ENCODE peak calls at places on chromosomes 4 and X, in six cellular contexts. E is IMR-90, S is mesenchymal stem cell, D is H1, X is neuronal stem cell, H is H9. J is an unnamed sample.

GRCh38 chr4:26029512-26030131 is 115.6 kb downstream of the SMIM20 start:
- DNase-seq in S (no peak), E (no peak), D (peak; percentile 59), X (no peak), H (peak; percentile 47), J (no peak)

GRCh38 chr4:125849869-125850268 is 535.1 kb downstream of the FAT4 start:
- DNase-seq in X (no peak), H (no peak), D (no peak), S (peak; percentile 31), E (peak; percentile 68), J (no peak)

GRCh38 chrX:132704769-132705168 is 215.9 kb upstream of the MBNL3 start:
- DNase-seq in X (peak; percentile 23), H (no peak), D (no peak), E (no peak), S (peak; percentile 22), J (peak; percentile 52)

GRCh38 chr4:24130637-24131036 is 240.8 kb upstream of the PPARGC1A start:
- DNase-seq in S (no peak), D (no peak), X (no peak), E (no peak), H (no peak), J (no peak)

GRCh38 chrX:24498181-24498580 is 33.1 kb downstream of the PDK3 start:
- DNase-seq in X (peak; percentile 1), S (no peak), E (no peak), H (no peak), D (no peak), J (peak; percentile 11)

GRCh38 chr4:156303708-156304107 is 350.0 kb upstream of the CTSO start:
- DNase-seq in S (no peak), H (no peak), E (no peak), D (no peak), X (no peak), J (no peak)

GRCh38 chrX:39703307-39703706 is 394.5 kb downstream of the BCOR start:
- DNase-seq in E (no peak), D (no peak), X (no peak), H (no peak), S (no peak), J (no peak)

GRCh38 chr4:17058506-17058905 is 160.1 kb upstream of the LDB2 start:
- DNase-seq in H (no peak), D (no peak), E (peak; percentile 37), S (no peak), X (no peak), J (no peak)

GRCh38 chr4:1225272-1226166 is 23.4 kb downstream of the CTBP1 start:
- DNase-seq in S (no peak), E (no peak), H (no peak), X (no peak), D (no peak), J (no peak)

GRCh38 chr4:87093443-87094123 is 126.8 kb downstream of the KLHL8 start:
- DNase-seq in S (peak; percentile 65), E (peak; percentile 72), H (peak; percentile 50), D (no peak), X (peak; percentile 38), J (peak; percentile 76)

GRCh38 chr4:57190651-57191481 is 80.7 kb upstream of the IGFBP7 start:
- DNase-seq in S (peak; percentile 26), X (peak; percentile 47), H (peak; percentile 84), D (peak; percentile 88), E (peak; percentile 13), J (peak; percentile 84)

GRCh38 chr4:187942968-187943367 is 52.6 kb upstream of the ZFP42 start:
- DNase-seq in E (no peak), H (no peak), S (no peak), D (no peak), X (no peak), J (no peak)

GRCh38 chr4:108172231-108172779 is 3.6 kb upstream of the LEF1 start:
- DNase-seq in D (peak; percentile 62), X (peak; percentile 54), H (peak; percentile 44), S (peak; percentile 60), E (no peak), J (no peak)

GRCh38 chr4:825969-826330 is at the start of gene CPLX1:
- DNase-seq in H (no peak), D (peak; percentile 62), X (no peak), S (peak; percentile 24), E (no peak), J (peak; percentile 57)

GRCh38 chr4:23225564-23225963 is 532.8 kb downstream of the GBA3 start:
- DNase-seq in S (no peak), E (no peak), D (no peak), X (no peak), H (no peak), J (no peak)

GRCh38 chr4:929096-929765 is 2.9 kb downstream of the GAK start:
- DNase-seq in X (no peak), S (no peak), D (no peak), E (no peak), H (no peak), J (no peak)

GRCh38 chr4:153758688-153759406 is 977 bp downstream of the RNF175 start:
- DNase-seq in D (no peak), S (no peak), H (no peak), E (no peak), X (no peak), J (peak; percentile 62)

GRCh38 chr4:39574946-39575345 is 47.7 kb upstream of the UGDH start:
- DNase-seq in E (no peak), H (no peak), X (no peak), D (no peak), S (no peak), J (no peak)

GRCh38 chr4:172750910-172751309 is 417.7 kb upstream of the GALNT7 start:
- DNase-seq in D (no peak), X (no peak), E (no peak), S (no peak), H (no peak), J (no peak)

GRCh38 chrX:150148749-150149672 is 210.7 kb upstream of the EOLA2 start:
- DNase-seq in S (no peak), H (no peak), E (peak; percentile 16), D (no peak), X (no peak), J (no peak)

GRCh38 chrX:154597221-154597620 is 12.3 kb downstream of the CTAG1A start:
- DNase-seq in H (no peak), D (no peak), S (no peak), X (no peak), E (no peak), J (peak; percentile 5)

GRCh38 chrX:64202808-64203320 is 2.6 kb downstream of the AMER1 start:
- DNase-seq in S (no peak), X (no peak), D (no peak), E (peak; percentile 16), H (no peak), J (no peak)

GRCh38 chr4:94463771-94464170 is 12.0 kb downstream of the PDLIM5 start:
- DNase-seq in D (no peak), S (peak; percentile 39), X (no peak), E (peak; percentile 47), H (no peak), J (no peak)

GRCh38 chr4:113445286-113445685 is 316.3 kb downstream of the CAMK2D start:
- DNase-seq in D (no peak), E (peak; percentile 94), X (no peak), H (no peak), S (peak; percentile 90), J (no peak)

GRCh38 chr4:147550626-147551250 is 66.5 kb upstream of the TMEM184C start:
- DNase-seq in D (no peak), S (peak; percentile 61), E (peak; percentile 95), H (no peak), X (no peak), J (no peak)

GRCh38 chrX:10054396-10054795 is 87.2 kb downstream of the CLDN34 start:
- DNase-seq in X (no peak), H (no peak), S (no peak), D (no peak), E (no peak), J (no peak)
- H3K4ac ChIP-seq in X (no peak overlapping the region), H (no peak overlapping the region), S (no peak overlapping the region), D (no peak overlapping the region), E (no peak overlapping the region), J (no peak overlapping the region)

GRCh38 chr4:76644831-76645485 is 209.9 kb downstream of the SHROOM3 start:
- DNase-seq in D (no peak), S (no peak), X (no peak), E (no peak), H (no peak), J (peak; percentile 28)

GRCh38 chr4:76640252-76640925 is 205.4 kb downstream of the SHROOM3 start:
- DNase-seq in D (no peak), S (no peak), X (no peak), H (peak; percentile 32), E (no peak), J (no peak)

GRCh38 chr4:76641351-76641750 is 206.3 kb downstream of the SHROOM3 start:
- DNase-seq in D (no peak), H (no peak), S (no peak), X (no peak), E (no peak), J (no peak)

GRCh38 chr4:76639292-76639691 is 204.3 kb downstream of the SHROOM3 start:
- DNase-seq in E (peak; percentile 23), H (no peak), S (no peak), X (no peak), D (no peak), J (no peak)

DNA sequence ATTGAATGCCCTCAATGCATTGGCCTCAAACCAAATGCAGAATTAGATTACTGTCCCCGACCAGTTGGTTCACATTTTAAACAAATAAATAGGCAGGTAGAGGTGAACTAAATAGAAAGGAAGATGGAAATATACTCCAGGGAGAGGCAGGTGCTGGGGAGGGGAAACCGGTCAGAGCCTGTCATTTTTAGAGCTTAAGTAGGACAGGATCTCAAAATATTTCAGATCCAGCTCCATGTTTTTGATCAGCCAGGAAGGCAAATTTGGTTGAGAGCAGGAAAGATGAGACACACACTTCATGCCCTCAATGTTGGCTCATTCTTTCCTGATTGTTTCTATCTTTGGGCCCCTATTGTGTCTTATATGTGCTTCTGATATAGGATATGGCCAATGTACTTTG is 206.7 kb downstream of the SHROOM3 start:
- DNase-seq in X (no peak), D (no peak), E (no peak), H (no peak), S (no peak), J (no peak)
- H2BK15ac ChIP-seq in X (no peak overlapping the region), D (no peak overlapping the region), E (no peak overlapping the region), H (no peak overlapping the region), S (no peak overlapping the region), J (no peak overlapping the region)

DNA sequence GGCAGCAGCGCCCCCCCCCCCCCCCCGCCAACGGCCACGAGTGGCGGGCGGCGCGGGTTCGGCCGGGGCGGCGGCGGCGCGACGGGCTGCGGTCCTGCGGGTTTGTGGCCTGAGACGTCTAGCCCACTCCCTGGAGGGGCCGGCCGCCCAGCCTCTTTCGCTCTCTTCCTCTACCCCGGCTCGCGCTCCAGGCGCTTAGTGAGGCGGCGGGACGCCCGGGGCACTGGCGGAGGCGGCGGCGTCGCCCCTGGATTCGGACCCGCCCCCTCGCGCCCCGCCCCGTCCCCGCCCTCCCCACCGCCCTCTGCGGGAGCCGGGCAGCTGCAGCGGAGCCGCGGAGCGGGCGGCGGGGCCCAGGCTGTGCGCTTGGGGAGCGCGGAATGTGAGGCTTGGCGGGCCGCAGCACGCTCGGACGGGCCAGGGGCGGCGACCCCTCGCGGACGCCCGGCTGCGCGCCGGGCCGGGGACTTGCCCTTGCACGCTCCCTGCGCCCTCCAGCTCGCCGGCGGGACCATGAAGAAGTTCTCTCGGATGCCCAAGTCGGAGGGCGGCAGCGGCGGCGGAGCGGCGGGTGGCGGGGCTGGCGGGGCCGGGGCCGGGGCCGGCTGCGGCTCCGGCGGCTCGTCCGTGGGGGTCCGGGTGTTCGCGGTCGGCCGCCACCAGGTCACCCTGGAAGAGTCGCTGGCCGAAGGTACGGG is at the start of gene BMP2K:
- DNase-seq in H (peak; percentile 89), E (peak; percentile 66), S (peak; percentile 78), X (peak; percentile 86), D (peak; percentile 82), J (peak; percentile 92)
- H3K18ac ChIP-seq in H (peak within 1 kb of the TSS; percentile 96), E (peak within 1 kb of the TSS; percentile 96), S (peak within 1 kb of the TSS; percentile 100), X (peak within 1 kb of the TSS; percentile 97), D (peak within 1 kb of the TSS; percentile 71), J (peak within 1 kb of the TSS; percentile 94)

GRCh38 chr4:7046971-7047370 is 3.8 kb downstream of the TADA2B start:
- DNase-seq in E (no peak), D (no peak), S (no peak), H (no peak), X (no peak), J (no peak)
- H3K4ac ChIP-seq in E (no peak overlapping the region), D (no peak overlapping the region), S (no peak overlapping the region), H (no peak overlapping the region), X (no peak overlapping the region), J (no peak overlapping the region)

J was measured in mesendoderm.